ENCODE peak calls at places on chromosome 21, in seven cellular contexts. One of them, this sample, is unnamed.

GRCh38 chr21:36910581-36911307 is 55.7 kb downstream of the HLCS start:
- DNase-seq in OCI-LY7: no peak
- DNase-seq in breast epithelium: no peak
- DNase-seq in CD8-positive, alpha-beta T cell: no peak
- DNase-seq in CD4-positive, alpha-beta memory T cell: no peak
- DNase-seq in stomach: no peak
- DNase-seq in sigmoid colon: no peak
- DNase-seq in this sample: no peak

GRCh38 chr21:43600642-43601397 is 58.5 kb downstream of the HSF2BP start:
- DNase-seq in OCI-LY7: no peak
- DNase-seq in breast epithelium: no peak
- DNase-seq in CD8-positive, alpha-beta T cell: no peak
- DNase-seq in CD4-positive, alpha-beta memory T cell: no peak
- DNase-seq in stomach: no peak
- DNase-seq in sigmoid colon: no peak
- DNase-seq in this sample: peak; percentile 82

GRCh38 chr21:42668193-42668592 is 14.8 kb downstream of the PDE9A start:
- DNase-seq in OCI-LY7: no peak
- DNase-seq in breast epithelium: no peak
- DNase-seq in CD8-positive, alpha-beta T cell: no peak
- DNase-seq in CD4-positive, alpha-beta memory T cell: no peak
- DNase-seq in stomach: no peak
- DNase-seq in sigmoid colon: no peak
- DNase-seq in this sample: no peak

GRCh38 chr21:41868062-41868710 is 11.0 kb downstream of the PRDM15 start:
- DNase-seq in OCI-LY7: peak; percentile 96
- DNase-seq in breast epithelium: no peak
- DNase-seq in CD8-positive, alpha-beta T cell: no peak
- DNase-seq in CD4-positive, alpha-beta memory T cell: no peak
- DNase-seq in stomach: no peak
- DNase-seq in sigmoid colon: no peak
- DNase-seq in this sample: no peak

GRCh38 chr21:27326293-27326692 is 359.4 kb upstream of the ADAMTS5 start:
- DNase-seq in OCI-LY7: no peak
- DNase-seq in breast epithelium: no peak
- DNase-seq in CD8-positive, alpha-beta T cell: no peak
- DNase-seq in CD4-positive, alpha-beta memory T cell: no peak
- DNase-seq in stomach: no peak
- DNase-seq in sigmoid colon: no peak
- DNase-seq in this sample: no peak

GRCh38 chr21:41075668-41076463 is 92.1 kb upstream of the BACE2 start:
- DNase-seq in OCI-LY7: no peak
- DNase-seq in breast epithelium: no peak
- DNase-seq in CD8-positive, alpha-beta T cell: no peak
- DNase-seq in CD4-positive, alpha-beta memory T cell: no peak
- DNase-seq in stomach: no peak
- DNase-seq in sigmoid colon: no peak
- DNase-seq in this sample: no peak

GRCh38 chr21:36776981-36777617 is 78.2 kb downstream of the SIM2 start:
- DNase-seq in OCI-LY7: no peak
- DNase-seq in breast epithelium: no peak
- DNase-seq in CD8-positive, alpha-beta T cell: no peak
- DNase-seq in CD4-positive, alpha-beta memory T cell: no peak
- DNase-seq in stomach: no peak
- DNase-seq in sigmoid colon: no peak
- DNase-seq in this sample: no peak

GRCh38 chr21:44065428-44065827 is 41.8 kb upstream of the PWP2 start:
- DNase-seq in OCI-LY7: no peak
- DNase-seq in breast epithelium: no peak
- DNase-seq in CD8-positive, alpha-beta T cell: peak; percentile 84
- DNase-seq in CD4-positive, alpha-beta memory T cell: peak; percentile 81
- DNase-seq in stomach: peak; percentile 48
- DNase-seq in sigmoid colon: no peak
- DNase-seq in this sample: no peak

GRCh38 chr21:33245289-33245918 is 15.7 kb downstream of the IFNAR2 start:
- DNase-seq in OCI-LY7: no peak
- DNase-seq in breast epithelium: no peak
- DNase-seq in CD8-positive, alpha-beta T cell: no peak
- DNase-seq in CD4-positive, alpha-beta memory T cell: no peak
- DNase-seq in stomach: no peak
- DNase-seq in sigmoid colon: no peak
- DNase-seq in this sample: no peak

GRCh38 chr21:28768753-28769152 is 223.9 kb downstream of the LTN1 start:
- DNase-seq in OCI-LY7: no peak
- DNase-seq in breast epithelium: no peak
- DNase-seq in CD8-positive, alpha-beta T cell: no peak
- DNase-seq in CD4-positive, alpha-beta memory T cell: no peak
- DNase-seq in stomach: no peak
- DNase-seq in sigmoid colon: no peak
- DNase-seq in this sample: no peak
- H3K4me1 ChIP-seq in OCI-LY7: no peaks in the 10 kb centered on the region
- H3K4me1 ChIP-seq in breast epithelium: no peaks in the 10 kb centered on the region
- H3K4me1 ChIP-seq in CD8-positive, alpha-beta T cell: no peaks in the 10 kb centered on the region
- H3K4me1 ChIP-seq in CD4-positive, alpha-beta memory T cell: no peaks in the 10 kb centered on the region
- H3K4me1 ChIP-seq in stomach: peaks cover 14% of the 10 kb centered on the region
- H3K4me1 ChIP-seq in sigmoid colon: peaks cover 39% of the 10 kb centered on the region
- H3K4me1 ChIP-seq in this sample: peaks cover 7% of the 10 kb centered on the region

DNA sequence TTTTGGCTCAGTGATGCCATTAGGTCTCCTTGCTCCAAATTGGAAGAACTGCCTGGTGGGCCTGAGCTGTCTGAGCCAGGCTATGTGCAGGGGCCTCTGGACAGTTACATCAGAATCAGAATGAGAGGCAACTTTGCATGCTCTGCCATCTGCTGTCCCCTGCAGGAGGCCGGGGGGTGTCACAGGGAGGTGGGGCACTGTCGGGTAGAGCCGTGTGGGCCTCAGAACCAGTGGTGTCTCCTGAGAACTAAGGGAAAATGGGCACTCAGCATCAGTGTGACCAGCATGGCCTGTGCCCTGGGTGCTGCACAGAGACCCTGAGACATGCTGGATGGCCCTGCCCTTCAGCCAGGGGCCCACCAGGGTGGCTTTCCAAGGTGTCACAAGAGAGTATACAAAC is 47.0 kb upstream of the COL6A1 start:
- DNase-seq in OCI-LY7: no peak
- DNase-seq in breast epithelium: no peak
- DNase-seq in CD8-positive, alpha-beta T cell: no peak
- DNase-seq in CD4-positive, alpha-beta memory T cell: no peak
- DNase-seq in stomach: no peak
- DNase-seq in sigmoid colon: no peak
- DNase-seq in this sample: no peak
- H3K4me1 ChIP-seq in OCI-LY7: no peaks in the 10 kb centered on the region
- H3K4me1 ChIP-seq in breast epithelium: no peaks in the 10 kb centered on the region
- H3K4me1 ChIP-seq in CD8-positive, alpha-beta T cell: no peaks in the 10 kb centered on the region
- H3K4me1 ChIP-seq in CD4-positive, alpha-beta memory T cell: no peaks in the 10 kb centered on the region
- H3K4me1 ChIP-seq in stomach: no peaks in the 10 kb centered on the region
- H3K4me1 ChIP-seq in sigmoid colon: no peaks in the 10 kb centered on the region
- H3K4me1 ChIP-seq in this sample: no peaks in the 10 kb centered on the region

DNA sequence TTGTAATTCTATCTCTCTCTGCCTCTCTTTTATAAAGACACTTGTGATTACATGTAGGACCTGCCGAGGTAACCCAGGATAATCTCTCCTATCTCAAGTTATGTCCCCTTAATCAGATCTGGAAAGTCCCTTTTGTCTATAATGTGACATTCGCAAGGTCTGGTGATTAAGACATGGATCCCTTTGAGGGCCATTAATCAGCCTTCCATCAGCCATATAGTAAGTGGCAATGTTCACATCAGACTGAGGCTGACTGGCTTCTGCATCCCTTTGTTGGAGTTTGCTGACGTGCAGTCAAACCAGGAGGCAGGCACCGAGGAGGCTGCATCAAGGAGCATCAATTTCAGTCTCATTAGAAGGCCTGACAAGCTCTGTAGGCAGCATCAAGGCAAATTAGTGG is 209.6 kb downstream of the BACH1 start:
- DNase-seq in OCI-LY7: no peak
- DNase-seq in breast epithelium: no peak
- DNase-seq in CD8-positive, alpha-beta T cell: no peak
- DNase-seq in CD4-positive, alpha-beta memory T cell: no peak
- DNase-seq in stomach: no peak
- DNase-seq in sigmoid colon: no peak
- DNase-seq in this sample: no peak
- H3K4me1 ChIP-seq in OCI-LY7: no peaks in the 10 kb centered on the region
- H3K4me1 ChIP-seq in breast epithelium: no peaks in the 10 kb centered on the region
- H3K4me1 ChIP-seq in CD8-positive, alpha-beta T cell: no peaks in the 10 kb centered on the region
- H3K4me1 ChIP-seq in CD4-positive, alpha-beta memory T cell: no peaks in the 10 kb centered on the region
- H3K4me1 ChIP-seq in stomach: no peaks in the 10 kb centered on the region
- H3K4me1 ChIP-seq in sigmoid colon: no peaks in the 10 kb centered on the region
- H3K4me1 ChIP-seq in this sample: no peaks in the 10 kb centered on the region

GRCh38 chr21:38997756-38998155 is 185.5 kb downstream of the PSMG1 start:
- DNase-seq in OCI-LY7: no peak
- DNase-seq in breast epithelium: no peak
- DNase-seq in CD8-positive, alpha-beta T cell: no peak
- DNase-seq in CD4-positive, alpha-beta memory T cell: no peak
- DNase-seq in stomach: no peak
- DNase-seq in sigmoid colon: no peak
- DNase-seq in this sample: no peak
- H3K4me1 ChIP-seq in OCI-LY7: no peaks in the 10 kb centered on the region
- H3K4me1 ChIP-seq in breast epithelium: no peaks in the 10 kb centered on the region
- H3K4me1 ChIP-seq in CD8-positive, alpha-beta T cell: no peaks in the 10 kb centered on the region
- H3K4me1 ChIP-seq in CD4-positive, alpha-beta memory T cell: no peaks in the 10 kb centered on the region
- H3K4me1 ChIP-seq in stomach: no peaks in the 10 kb centered on the region
- H3K4me1 ChIP-seq in sigmoid colon: peaks cover 13% of the 10 kb centered on the region
- H3K4me1 ChIP-seq in this sample: peaks cover 31% of the 10 kb centered on the region

GRCh38 chr21:32200029-32200428 is 78.8 kb downstream of the MIS18A start:
- DNase-seq in OCI-LY7: no peak
- DNase-seq in breast epithelium: no peak
- DNase-seq in CD8-positive, alpha-beta T cell: no peak
- DNase-seq in CD4-positive, alpha-beta memory T cell: no peak
- DNase-seq in stomach: no peak
- DNase-seq in sigmoid colon: no peak
- DNase-seq in this sample: no peak

GRCh38 chr21:32209580-32209979 is 69.3 kb downstream of the MIS18A start:
- DNase-seq in OCI-LY7: no peak
- DNase-seq in breast epithelium: no peak
- DNase-seq in CD8-positive, alpha-beta T cell: no peak
- DNase-seq in CD4-positive, alpha-beta memory T cell: no peak
- DNase-seq in stomach: no peak
- DNase-seq in sigmoid colon: no peak
- DNase-seq in this sample: no peak

GRCh38 chr21:32207096-32207716 is 71.6 kb downstream of the MIS18A start:
- DNase-seq in OCI-LY7: no peak
- DNase-seq in breast epithelium: no peak
- DNase-seq in CD8-positive, alpha-beta T cell: no peak
- DNase-seq in CD4-positive, alpha-beta memory T cell: no peak
- DNase-seq in stomach: no peak
- DNase-seq in sigmoid colon: no peak
- DNase-seq in this sample: no peak

GRCh38 chr21:32206631-32207030 is 72.2 kb downstream of the MIS18A start:
- DNase-seq in OCI-LY7: no peak
- DNase-seq in breast epithelium: no peak
- DNase-seq in CD8-positive, alpha-beta T cell: no peak
- DNase-seq in CD4-positive, alpha-beta memory T cell: no peak
- DNase-seq in stomach: no peak
- DNase-seq in sigmoid colon: no peak
- DNase-seq in this sample: no peak

GRCh38 chr21:32203877-32204480 is 74.9 kb downstream of the MIS18A start:
- DNase-seq in OCI-LY7: no peak
- DNase-seq in breast epithelium: no peak
- DNase-seq in CD8-positive, alpha-beta T cell: no peak
- DNase-seq in CD4-positive, alpha-beta memory T cell: no peak
- DNase-seq in stomach: no peak
- DNase-seq in sigmoid colon: no peak
- DNase-seq in this sample: no peak
- H3K4me1 ChIP-seq in OCI-LY7: no peaks in the 10 kb centered on the region
- H3K4me1 ChIP-seq in breast epithelium: no peaks in the 10 kb centered on the region
- H3K4me1 ChIP-seq in CD8-positive, alpha-beta T cell: no peaks in the 10 kb centered on the region
- H3K4me1 ChIP-seq in CD4-positive, alpha-beta memory T cell: no peaks in the 10 kb centered on the region
- H3K4me1 ChIP-seq in stomach: no peaks in the 10 kb centered on the region
- H3K4me1 ChIP-seq in sigmoid colon: no peaks in the 10 kb centered on the region
- H3K4me1 ChIP-seq in this sample: no peaks in the 10 kb centered on the region